ENCODE peak calls at places on chromosomes 5 and 9, in five cellular contexts. X is PC-3, Q is ascending aorta, U is kidney epithelial cell, V is bronchial epithelial cell. I is an unnamed sample.

GRCh38 chr5:58133631-58134296 is 326.1 kb downstream of the PLK2 start:
- DNase-seq in X (peak; percentile 66), Q (no peak), U (no peak), V (peak; percentile 83), I (peak; percentile 77)

GRCh38 chr9:69443178-69443577 is 118.2 kb downstream of the ENTREP1 start:
- DNase-seq in X (no peak), Q (no peak), U (peak; percentile 60), V (peak; percentile 57), I (peak; percentile 71)

GRCh38 chr9:118567861-118568260 is 801.4 kb downstream of the BRINP1 start:
- DNase-seq in X (no peak), Q (no peak), U (no peak), V (peak; percentile 20), I (peak; percentile 40)

GRCh38 chr9:114181583-114182409 is 26.5 kb downstream of the COL27A1 start:
- DNase-seq in X (no peak), Q (no peak), U (no peak), V (no peak), I (no peak)

GRCh38 chr5:62542720-62543119 is 35.9 kb upstream of the LRRC70 start:
- DNase-seq in X (no peak), Q (no peak), U (no peak), V (no peak), I (no peak)

GRCh38 chr9:121107881-121108280 is 33.1 kb downstream of the CNTRL start:
- DNase-seq in X (no peak), Q (no peak), U (no peak), V (no peak), I (no peak)

GRCh38 chr5:104179057-104179456 is 616.5 kb upstream of the NUDT12 start:
- DNase-seq in X (peak; percentile 91), Q (no peak), U (no peak), V (peak; percentile 55), I (peak; percentile 73)

GRCh38 chr5:177369050-177369912 is 11.6 kb downstream of the RGS14 start:
- DNase-seq in X (peak; percentile 61), Q (no peak), U (no peak), V (peak; percentile 35), I (peak; percentile 44)

GRCh38 chr5:142385194-142385593 is 60.4 kb upstream of the SPRY4 start:
- DNase-seq in X (no peak), Q (no peak), U (no peak), V (no peak), I (no peak)

GRCh38 chr5:151906246-151906645 is 18.4 kb downstream of the GLRA1 start:
- DNase-seq in X (no peak), Q (no peak), U (no peak), V (peak; percentile 26), I (no peak)

GRCh38 chr5:116084231-116084630 is 594 bp upstream of the COMMD10 start:
- DNase-seq in X (peak; percentile 28), Q (no peak), U (no peak), V (peak; percentile 40), I (peak; percentile 48)

GRCh38 chr9:110712955-110713354 is 44.4 kb downstream of the MUSK start:
- DNase-seq in X (peak; percentile 4), Q (no peak), U (no peak), V (no peak), I (no peak)

GRCh38 chr5:55371145-55371544 is 63.4 kb downstream of the MTREX start:
- DNase-seq in X (no peak), Q (no peak), U (no peak), V (no peak), I (no peak)

GRCh38 chr5:53303105-53303504 is 177.3 kb upstream of the FST start:
- DNase-seq in X (peak; percentile 51), Q (no peak), U (peak; percentile 51), V (peak; percentile 99), I (peak; percentile 94)

GRCh38 chr5:54426209-54426608 is 29.3 kb upstream of the HSPB3 start:
- DNase-seq in X (no peak), Q (no peak), U (no peak), V (no peak), I (no peak)

GRCh38 chr5:73382412-73382795 is 66.2 kb downstream of the FOXD1 start:
- DNase-seq in X (no peak), Q (no peak), U (no peak), V (no peak), I (no peak)

GRCh38 chr9:88143944-88144343 is 5.7 kb upstream of the SPATA31C2 start:
- DNase-seq in X (no peak), Q (no peak), U (no peak), V (no peak), I (no peak)

GRCh38 chr9:118058227-118058626 is 354.0 kb downstream of the TLR4 start:
- DNase-seq in X (no peak), Q (no peak), U (no peak), V (no peak), I (no peak)

GRCh38 chr5:103295424-103295823 is 36.9 kb downstream of the MACIR start:
- DNase-seq in X (no peak), Q (no peak), U (no peak), V (no peak), I (no peak)

GRCh38 chr5:131382407-131383395 is 118.8 kb downstream of the CDC42SE2 start:
- DNase-seq in X (peak; percentile 61), Q (no peak), U (no peak), V (peak; percentile 67), I (peak; percentile 75)

GRCh38 chr5:135207866-135208265 is 173.8 kb upstream of the PITX1 start:
- DNase-seq in X (no peak), Q (no peak), U (no peak), V (no peak), I (no peak)

GRCh38 chr9:130660683-130661460 is 3.5 kb upstream of the PRDM12 start:
- DNase-seq in X (no peak), Q (no peak), U (no peak), V (no peak), I (no peak)

GRCh38 chr5:67693956-67694564 is 497.5 kb upstream of the CD180 start:
- DNase-seq in X (no peak), Q (peak; percentile 96), U (peak; percentile 7), V (no peak), I (no peak)

GRCh38 chr9:111720170-111720569 is 58.8 kb downstream of the GNG10 start:
- DNase-seq in X (no peak), Q (no peak), U (no peak), V (peak; percentile 3), I (no peak)

GRCh38 chr5:177495243-177496060 is 2.0 kb downstream of the PDLIM7 start:
- DNase-seq in X (peak; percentile 31), Q (peak; percentile 96), U (peak; percentile 77), V (peak; percentile 42), I (peak; percentile 68)

GRCh38 chr9:38065369-38066075 is 3.5 kb downstream of the SHB start:
- DNase-seq in X (no peak), Q (no peak), U (no peak), V (no peak), I (no peak)

GRCh38 chr9:106708147-106708838 is 154.7 kb upstream of the ZNF462 start:
- DNase-seq in X (no peak), Q (no peak), U (no peak), V (no peak), I (no peak)

GRCh38 chr5:56463944-56464571 is 230.9 kb upstream of the ANKRD55 start:
- DNase-seq in X (no peak), Q (no peak), U (no peak), V (no peak), I (no peak)

GRCh38 chr9:123727332-123727731 is 202.6 kb downstream of the DENND1A start:
- DNase-seq in X (no peak), Q (no peak), U (no peak), V (peak; percentile 11), I (peak; percentile 3)

GRCh38 chr9:92969516-92970466 is 22.5 kb downstream of the FGD3 start:
- DNase-seq in X (no peak), Q (peak; percentile 59), U (no peak), V (no peak), I (no peak)

GRCh38 chr5:156219483-156219882 is 107.5 kb upstream of the SGCD start:
- DNase-seq in X (no peak), Q (no peak), U (no peak), V (no peak), I (no peak)

GRCh38 chr5:168291961-168292782 is 727 bp downstream of the WWC1 start:
- DNase-seq in X (no peak), Q (no peak), U (no peak), V (no peak), I (no peak)

GRCh38 chr5:134638760-134639201 is 6.2 kb upstream of the SAR1B start:
- DNase-seq in X (no peak), Q (no peak), U (no peak), V (no peak), I (no peak)

GRCh38 chr5:181203842-181204560 is 995 bp downstream of the TRIM7 start:
- DNase-seq in X (no peak), Q (no peak), U (no peak), V (no peak), I (peak; percentile 41)

GRCh38 chr5:6401410-6401809 is 23.1 kb upstream of the MED10 start:
- DNase-seq in X (peak; percentile 51), Q (no peak), U (no peak), V (peak; percentile 57), I (peak; percentile 48)

GRCh38 chr9:4463824-4464223 is 26.4 kb upstream of the SLC1A1 start:
- DNase-seq in X (no peak), Q (no peak), U (no peak), V (no peak), I (no peak)

GRCh38 chr9:4461434-4461833 is 28.8 kb upstream of the SLC1A1 start:
- DNase-seq in X (no peak), Q (no peak), U (no peak), V (no peak), I (no peak)

GRCh38 chr9:4464911-4465513 is 25.3 kb upstream of the SLC1A1 start:
- DNase-seq in X (no peak), Q (no peak), U (no peak), V (no peak), I (no peak)

GRCh38 chr9:4465910-4466309 is 24.4 kb upstream of the SLC1A1 start:
- DNase-seq in X (no peak), Q (no peak), U (no peak), V (no peak), I (no peak)
- H3K4me3 ChIP-seq in X (no peak overlapping the region), Q (no peak overlapping the region), U (no peak overlapping the region), V (no peak overlapping the region), I (no peak overlapping the region)

GRCh38 chr9:76704601-76705204 is 59.5 kb upstream of the PCA3 start:
- DNase-seq in X (peak; percentile 62), Q (no peak), U (peak; percentile 72), V (peak; percentile 79), I (peak; percentile 87)
- TF ChIP-seq CTCF in X (peak; percentile 66), Q (peak; percentile 49), U (peak; percentile 55), V (peak; percentile 60), I (peak; percentile 60)

GRCh38 chr5:33734541-33734940 is 157.2 kb downstream of the ADAMTS12 start:
- DNase-seq in X (peak; percentile 36), Q (no peak), U (no peak), V (no peak), I (no peak)
- H3K4me3 ChIP-seq in X (no peak overlapping the region), Q (no peak overlapping the region), U (no peak overlapping the region), V (no peak overlapping the region), I (no peak overlapping the region)

DNA sequence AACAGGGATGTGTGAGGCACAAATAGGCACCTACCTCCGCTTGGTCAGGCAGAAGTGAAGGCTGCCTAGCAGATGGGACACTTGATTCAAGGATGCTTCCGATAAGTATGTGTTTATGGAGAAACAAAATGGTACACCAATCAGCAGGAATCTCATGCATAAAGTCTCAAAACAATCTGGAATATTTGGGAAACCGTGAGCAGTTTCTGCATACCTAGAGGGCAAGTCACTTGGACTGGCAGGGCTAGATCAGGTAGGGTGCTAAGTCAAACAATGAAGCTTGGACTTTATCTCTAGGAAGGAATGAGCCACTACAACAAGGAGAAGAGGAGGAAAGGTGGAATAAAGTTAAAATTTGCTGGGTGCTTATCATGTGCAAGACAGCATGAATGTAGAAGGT is 5.5 kb downstream of the EPB41L4A start:
- DNase-seq in X (no peak), Q (no peak), U (no peak), V (peak; percentile 30), I (no peak)
- TF ChIP-seq CTCF in X (no peak), Q (no peak), U (no peak), V (no peak), I (no peak)

I was measured in epithelial cell of esophagus.